ENCODE peak calls at places on chromosomes 1 and 21, in five cellular contexts. J, M, C, N and Z are unnamed samples. For H3K4me1, the result is how much of the 10 kb centered on the place peaks cover.

GRCh38 chr1:923991-924618 is 382 bp downstream of the SAMD11 start:
- ATAC-seq in J (peak), N (no peak), C (no peak), M (no peak), Z (no peak)

GRCh38 chr1:48109390-48110009 is 112.3 kb upstream of the TRABD2B start:
- ATAC-seq in N (peak), C (peak), J (peak), M (no peak), Z (no peak)

GRCh38 chr1:92411511-92411910 is 75.2 kb downstream of the GFI1 start:
- ATAC-seq in M (no peak), J (no peak), C (peak), N (no peak), Z (no peak)

GRCh38 chr1:206953626-206954025 is 7.4 kb upstream of the PIGR start:
- ATAC-seq in C (no peak), M (peak), J (no peak), N (no peak), Z (no peak)

GRCh38 chr1:17287377-17287776 is 20.6 kb upstream of the PADI4 start:
- ATAC-seq in J (no peak), M (no peak), N (no peak), C (peak), Z (no peak)

GRCh38 chr21:24941316-24942185 is 665.7 kb downstream of the MRPL39 start:
- ATAC-seq in C (peak), M (no peak), J (no peak), N (no peak), Z (no peak)

GRCh38 chr1:201142011-201142853 is 12.0 kb downstream of the TMEM9 start:
- ATAC-seq in J (no peak), C (no peak), N (peak), M (no peak), Z (peak)

GRCh38 chr1:64895500-64895899 is 70.8 kb downstream of the JAK1 start:
- ATAC-seq in M (no peak), N (no peak), C (no peak), J (no peak), Z (no peak)

GRCh38 chr1:114435088-114435715 is 75.8 kb downstream of the TRIM33 start:
- ATAC-seq in J (no peak), C (no peak), N (no peak), M (no peak), Z (no peak)

GRCh38 chr1:81803423-81804103 is 2.8 kb downstream of the ADGRL2 start:
- ATAC-seq in M (no peak), C (no peak), N (peak), J (no peak), Z (no peak)

GRCh38 chr1:114015075-114015474 is 35.8 kb downstream of the OLFML3 start:
- ATAC-seq in J (no peak), M (no peak), N (no peak), C (peak), Z (no peak)

GRCh38 chr1:68010094-68010493 is 40.3 kb downstream of the DIRAS3 start:
- ATAC-seq in N (no peak), C (peak), J (no peak), M (no peak), Z (no peak)

GRCh38 chr1:234612352-234613127 is 2.6 kb upstream of the IRF2BP2 start:
- ATAC-seq in C (peak), J (peak), M (peak), N (peak), Z (peak)
- H3K4me1 ChIP-seq in C (under half), J (half or more), M (half or more), N (under half), Z (under half)

DNA sequence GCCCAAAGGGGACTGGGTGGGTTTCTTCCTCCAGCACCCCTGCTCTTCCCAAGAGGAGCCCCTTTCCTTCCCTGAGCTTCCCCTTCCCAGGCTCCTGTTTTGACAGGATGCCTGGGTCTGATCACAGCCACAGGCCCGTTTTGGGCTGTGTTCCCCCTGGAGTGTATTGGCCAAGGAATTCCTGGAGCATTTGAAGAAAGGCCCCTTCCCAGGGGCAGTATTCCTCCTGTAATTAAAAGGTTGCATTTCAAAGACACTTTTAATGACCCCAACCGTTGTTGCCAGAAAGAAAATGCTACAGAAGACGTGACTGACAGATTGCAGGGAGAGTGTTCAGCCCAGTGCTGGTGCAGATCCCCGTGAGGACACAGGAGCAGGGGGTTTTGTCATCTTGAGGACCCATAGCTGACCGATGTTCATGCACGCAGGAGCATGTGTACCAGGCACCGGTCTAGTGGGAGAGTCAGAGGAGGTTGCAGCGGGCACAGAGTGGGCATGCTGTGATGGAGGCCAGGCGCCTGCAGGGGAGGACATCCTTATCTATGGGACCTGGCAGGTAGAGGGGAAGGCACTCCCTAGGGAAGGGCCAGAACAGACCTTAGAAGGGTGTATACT is 19.3 kb upstream of the LBR start:
- ATAC-seq in J (no peak), M (no peak), N (no peak), C (no peak), Z (peak)
- H3K4me1 ChIP-seq in J (under half), M (under half), N (under half), C (under half), Z (under half)

GRCh38 chr1:5622412-5622811 is 369.8 kb downstream of the NPHP4 start:
- ATAC-seq in M (no peak), N (no peak), J (no peak), C (no peak), Z (no peak)
- H3K4me1 ChIP-seq in M (under half), N (under half), J (under half), C (under half), Z (under half)

DNA sequence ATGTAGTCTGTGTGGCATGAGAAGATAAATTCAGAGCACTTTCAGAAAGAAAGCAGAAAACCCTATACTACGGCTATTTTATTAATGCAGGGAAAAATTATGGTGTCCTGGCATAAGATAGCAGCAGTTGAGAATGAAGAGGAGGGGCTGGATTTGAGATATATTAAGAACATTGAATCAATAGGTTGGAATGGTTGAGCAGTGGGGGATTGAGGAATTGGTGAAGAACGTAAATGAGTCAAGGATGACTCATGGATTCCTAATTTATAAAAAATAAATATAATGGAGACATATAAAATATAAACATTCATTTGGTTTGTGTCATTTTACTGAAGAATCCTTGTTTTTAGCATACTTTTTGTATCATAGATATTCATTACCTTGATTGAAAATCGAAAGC is 234.3 kb upstream of the ADAMTS5 start:
- ATAC-seq in N (no peak), J (no peak), C (no peak), M (no peak), Z (no peak)
- H3K4me1 ChIP-seq in N (under half), J (under half), C (under half), M (under half), Z (under half)

DNA sequence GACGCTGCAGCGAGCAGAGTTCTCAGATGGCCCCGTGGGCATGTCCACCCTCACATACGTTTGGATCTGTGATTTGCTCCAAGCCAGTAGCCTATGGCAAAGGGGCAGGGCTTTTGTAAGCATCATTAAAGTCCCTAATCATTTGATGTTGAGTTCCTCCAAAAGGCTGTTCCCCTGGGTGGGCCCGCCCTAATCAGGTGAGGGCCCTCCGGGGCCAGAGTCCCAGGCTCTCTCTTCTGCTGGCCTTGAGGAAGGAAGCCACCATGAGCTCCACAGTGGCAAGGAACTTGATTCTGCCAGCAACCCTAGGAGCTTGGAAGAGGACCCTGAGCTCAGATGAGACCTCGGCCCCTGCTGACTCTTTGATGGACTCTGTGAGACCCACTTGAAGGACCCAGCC is 25.4 kb upstream of the AJAP1 start:
- ATAC-seq in M (no peak), C (no peak), N (no peak), J (no peak), Z (no peak)
- H3K4me1 ChIP-seq in M (under half), C (under half), N (under half), J (under half), Z (under half)

GRCh38 chr1:16141573-16142336 is 14.1 kb downstream of the EPHA2 start:
- ATAC-seq in J (no peak), N (peak), C (no peak), M (no peak), Z (no peak)
- H3K4me1 ChIP-seq in J (half or more), N (under half), C (half or more), M (under half), Z (half or more)